ENCODE peak calls at places on chromosomes 2 and 18, in four cellular contexts. Y, K, G and F are unnamed samples.

GRCh38 chr2:61109291-61109690 is 43.6 kb downstream of the SANBR start:
- DNase-seq in Y (no peak), K (no peak), G (no peak), F (no peak)

GRCh38 chr18:32478818-32479217 is 8.1 kb upstream of the GAREM1 start:
- DNase-seq in K (no peak), G (no peak), Y (no peak), F (no peak)

GRCh38 chr2:196088209-196088608 is 19.6 kb upstream of the DNAH7 start:
- DNase-seq in Y (peak; percentile 34), K (no peak), G (peak; percentile 56), F (no peak)

GRCh38 chr2:77552956-77553355 is 30.8 kb upstream of the LRRTM4 start:
- DNase-seq in K (no peak), Y (peak; percentile 4), G (no peak), F (no peak)

GRCh38 chr2:27714851-27715291 is 51.2 kb downstream of the SLC4A1AP start:
- DNase-seq in G (no peak), K (no peak), Y (no peak), F (no peak)

GRCh38 chr2:160869411-160869810 is 290.8 kb upstream of the TANK start:
- DNase-seq in K (no peak), Y (peak; percentile 96), G (no peak), F (no peak)

GRCh38 chr18:903703-904102 is 968 bp upstream of the ADCYAP1 start:
- DNase-seq in K (peak; percentile 84), G (peak; percentile 26), Y (peak; percentile 57), F (no peak)

GRCh38 chr2:142307086-142307485 is 176.3 kb upstream of the LRP1B start:
- DNase-seq in G (no peak), K (no peak), Y (no peak), F (no peak)

GRCh38 chr2:200624660-200625059 is 38.8 kb downstream of the AOX1 start:
- DNase-seq in K (no peak), G (no peak), Y (peak; percentile 67), F (no peak)

GRCh38 chr18:38933910-38934510 is 1368.4 kb upstream of the CELF4 start:
- DNase-seq in G (no peak), Y (no peak), K (no peak), F (no peak)